ENCODE peak calls at places on chromosomes 1 and 21, in eight cellular contexts. Z is activated effector memory CD4-positive, alpha-beta T cell treated with Interleukin-2 at 50 U/mL for 16 hours; I is left ventricle myocardium inferior; A is activated T-cell treated with anti-CD3 and anti-CD28 coated beads, Interleukin-2, amount 50 U/mL, for 72 hours; T is sciatic nerve; S is ELR; R is naive B cell; F is retina. P is an unnamed sample.

GRCh38 chr21:33198346-33199135 is 31.2 kb upstream of the IFNAR2 start:
- DNase-seq in R (no peak), T (peak; percentile 77), A (no peak), Z (no peak), I (peak; percentile 58), F (no peak), S (no peak), P (no peak)

GRCh38 chr1:217274927-217275616 is 355.8 kb downstream of the GPATCH2 start:
- DNase-seq in R (no peak), I (no peak), Z (no peak), T (no peak), S (peak; percentile 90), A (no peak), F (no peak), P (no peak)

GRCh38 chr21:42298657-42299056 is 16.6 kb downstream of the TFF3 start:
- DNase-seq in T (no peak), Z (no peak), S (no peak), A (no peak), I (no peak), F (no peak), R (no peak), P (no peak)

GRCh38 chr1:40094481-40095110 is 2.5 kb downstream of the PPT1 start:
- DNase-seq in S (no peak), Z (no peak), T (no peak), I (no peak), R (no peak), F (no peak), A (no peak), P (no peak)

GRCh38 chr1:222310830-222311229 is 237.1 kb downstream of the HHIPL2 start:
- DNase-seq in R (no peak), Z (no peak), F (peak; percentile 32), T (no peak), I (peak; percentile 34), A (no peak), S (no peak), P (no peak)

GRCh38 chr1:98046031-98046641 is 125.3 kb upstream of the DPYD start:
- DNase-seq in A (no peak), I (no peak), F (peak; percentile 76), T (peak; percentile 32), S (peak; percentile 75), Z (no peak), R (no peak), P (no peak)

GRCh38 chr21:36419996-36420395 is 34.8 kb downstream of the CHAF1B start:
- DNase-seq in R (peak; percentile 15), A (peak; percentile 46), Z (peak; percentile 8), F (peak; percentile 63), S (peak; percentile 86), I (peak; percentile 82), T (peak; percentile 82), P (peak; percentile 85)

GRCh38 chr1:62230724-62231123 is 36.1 kb downstream of the L1TD1 start:
- DNase-seq in T (no peak), I (no peak), Z (no peak), F (no peak), S (peak; percentile 91), R (no peak), A (no peak), P (no peak)

GRCh38 chr1:210989949-210990348 is 144.0 kb downstream of the KCNH1 start:
- DNase-seq in F (no peak), S (no peak), R (no peak), I (no peak), T (no peak), Z (no peak), A (no peak), P (no peak)